ENCODE peak calls at places on chromosomes 7 and 10, in five cellular contexts. Z, S, O, J and W are unnamed samples.

GRCh38 chr10:112261281-112261822 is 21.8 kb upstream of the TECTB start:
- DNase-seq in Z (no peak), S (no peak), O (peak; percentile 100), J (no peak), W (no peak)

GRCh38 chr10:89414879-89415821 is 782 bp downstream of the IFIT5 start:
- DNase-seq in Z (no peak), S (no peak), O (no peak), J (no peak), W (peak; percentile 82)

GRCh38 chr10:70233109-70233938 is at the start of gene PPA1:
- DNase-seq in Z (peak; percentile 90), S (peak; percentile 80), O (peak; percentile 92), J (peak; percentile 100), W (peak; percentile 100)

GRCh38 chr10:97546441-97547340 is 25.9 kb upstream of the ANKRD2 start:
- DNase-seq in Z (no peak), S (no peak), O (no peak), J (no peak), W (no peak)

GRCh38 chr7:44292418-44292817 is 33.0 kb downstream of the CAMK2B start:
- DNase-seq in Z (no peak), S (no peak), O (no peak), J (no peak), W (no peak)

GRCh38 chr7:112359086-112359485 is 91.2 kb upstream of the IFRD1 start:
- DNase-seq in Z (no peak), S (no peak), O (no peak), J (no peak), W (no peak)

GRCh38 chr10:63700209-63700934 is 179.2 kb downstream of the REEP3 start:
- DNase-seq in Z (peak; percentile 85), S (no peak), O (no peak), J (no peak), W (no peak)

GRCh38 chr7:2001601-2002442 is 230.9 kb downstream of the MAD1L1 start:
- DNase-seq in Z (no peak), S (no peak), O (no peak), J (no peak), W (no peak)

GRCh38 chr10:96991313-96991841 is 159.3 kb downstream of the LCOR start:
- DNase-seq in Z (no peak), S (no peak), O (no peak), J (no peak), W (no peak)

GRCh38 chr7:268991-269390 is 21.0 kb upstream of the FOXL3 start:
- DNase-seq in Z (no peak), S (no peak), O (no peak), J (no peak), W (no peak)

GRCh38 chr7:130883928-130884327 is 149.9 kb upstream of the KLF14 start:
- DNase-seq in Z (no peak), S (no peak), O (no peak), J (no peak), W (no peak)

GRCh38 chr7:66930341-66930740 is 9.3 kb downstream of the TMEM248 start:
- DNase-seq in Z (peak; percentile 24), S (no peak), O (no peak), J (peak; percentile 73), W (peak; percentile 44)

GRCh38 chr7:44279731-44280505 is 45.5 kb downstream of the CAMK2B start:
- DNase-seq in Z (no peak), S (no peak), O (no peak), J (peak; percentile 40), W (peak; percentile 28)

GRCh38 chr10:48767752-48768450 is 83.2 kb downstream of the WDFY4 start:
- DNase-seq in Z (no peak), S (no peak), O (no peak), J (no peak), W (no peak)

GRCh38 chr10:4359003-4359402 is 467.0 kb upstream of the AKR1E2 start:
- DNase-seq in Z (no peak), S (no peak), O (no peak), J (no peak), W (no peak)

GRCh38 chr7:55120501-55121198 is 101.8 kb downstream of the EGFR start:
- DNase-seq in Z (no peak), S (no peak), O (no peak), J (no peak), W (no peak)

GRCh38 chr7:16071246-16071857 is 350.0 kb downstream of the CRPPA start:
- DNase-seq in Z (peak; percentile 54), S (no peak), O (peak; percentile 50), J (peak; percentile 62), W (peak; percentile 39)

GRCh38 chr7:141355057-141355456 is 196.2 kb upstream of the AGK start:
- DNase-seq in Z (no peak), S (no peak), O (no peak), J (no peak), W (no peak)

GRCh38 chr10:34092891-34093290 is 722.2 kb downstream of the PARD3 start:
- DNase-seq in Z (no peak), S (no peak), O (no peak), J (no peak), W (no peak)

GRCh38 chr7:48634116-48634632 is 290.2 kb upstream of the CDC14C start:
- DNase-seq in Z (no peak), S (no peak), O (no peak), J (no peak), W (no peak)

GRCh38 chr10:133058267-133059092 is 29.2 kb upstream of the ADGRA1 start:
- DNase-seq in Z (no peak), S (no peak), O (no peak), J (no peak), W (no peak)

GRCh38 chr7:28619256-28619655 is 206.9 kb downstream of the CREB5 start:
- DNase-seq in Z (no peak), S (no peak), O (peak; percentile 13), J (no peak), W (no peak)
- TF ChIP-seq ZBTB33 in Z (no peak), S (no peak), O (no peak), J (no peak), W (no peak)

GRCh38 chr7:7103343-7104313 is 78.7 kb upstream of the C1GALT1 start:
- DNase-seq in Z (peak; percentile 48), S (peak; percentile 7), O (peak; percentile 61), J (peak; percentile 42), W (peak; percentile 67)
- TF ChIP-seq RAD21 in Z (peak; percentile 86), S (peak; percentile 81), O (peak; percentile 59), J (peak; percentile 87), W (peak; percentile 92)

GRCh38 chr7:42722726-42723125 is 189.1 kb downstream of the C7orf25 start:
- DNase-seq in Z (no peak), S (no peak), O (no peak), J (no peak), W (no peak)

GRCh38 chr7:42722198-42722597 is 189.7 kb downstream of the C7orf25 start:
- DNase-seq in Z (no peak), S (no peak), O (no peak), J (no peak), W (no peak)

GRCh38 chr7:42726066-42726785 is 185.6 kb downstream of the C7orf25 start:
- DNase-seq in Z (no peak), S (no peak), O (no peak), J (no peak), W (no peak)

DNA sequence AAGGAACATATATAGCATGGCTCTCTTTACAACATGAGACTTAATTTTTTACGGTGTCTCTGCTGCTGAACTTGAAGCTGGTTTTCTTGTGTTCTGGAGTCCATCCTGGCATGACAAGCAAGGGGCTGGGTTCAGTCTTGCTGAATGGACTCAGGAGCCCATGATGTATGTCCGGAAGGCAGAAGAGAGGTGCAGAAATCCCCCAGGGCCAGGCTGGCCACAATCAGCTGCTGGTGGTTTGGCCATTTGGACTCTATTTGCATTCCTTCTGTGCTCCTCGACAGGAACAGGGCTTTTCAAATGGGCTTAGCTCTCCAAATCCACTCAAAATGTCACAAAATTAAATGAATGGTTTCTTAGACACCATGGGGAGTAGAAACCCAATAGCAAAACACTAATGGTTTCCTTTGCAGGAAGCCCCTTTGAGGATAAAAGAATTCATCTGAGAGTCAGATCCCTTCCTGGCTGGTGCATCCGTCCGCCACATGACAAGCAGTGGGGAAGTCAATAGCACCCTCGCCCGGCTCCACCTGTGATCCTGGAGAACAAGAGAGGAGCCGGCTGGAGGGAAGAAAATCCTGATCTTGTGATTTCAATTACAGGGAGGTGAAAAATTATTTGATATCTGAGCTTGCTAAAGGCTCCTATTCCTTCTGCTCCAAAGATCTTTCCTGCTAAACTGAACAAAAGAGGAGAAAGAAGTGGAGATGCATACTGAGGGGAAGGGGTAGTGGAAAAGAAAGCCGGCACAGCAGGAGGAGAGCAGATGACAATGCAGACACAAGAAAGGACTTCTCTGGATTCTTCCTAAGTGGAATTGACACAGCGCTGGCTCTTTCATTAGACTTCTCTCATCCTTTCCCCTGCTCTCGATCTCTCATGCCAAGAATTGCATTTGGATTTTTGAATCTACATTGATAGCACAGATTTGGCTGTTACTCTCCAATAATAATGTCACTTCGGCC is 190.7 kb downstream of the C7orf25 start:
- DNase-seq in Z (no peak), S (no peak), O (no peak), J (no peak), W (no peak)
- TF ChIP-seq ZBTB33 in Z (no peak), S (no peak), O (no peak), J (no peak), W (no peak)

DNA sequence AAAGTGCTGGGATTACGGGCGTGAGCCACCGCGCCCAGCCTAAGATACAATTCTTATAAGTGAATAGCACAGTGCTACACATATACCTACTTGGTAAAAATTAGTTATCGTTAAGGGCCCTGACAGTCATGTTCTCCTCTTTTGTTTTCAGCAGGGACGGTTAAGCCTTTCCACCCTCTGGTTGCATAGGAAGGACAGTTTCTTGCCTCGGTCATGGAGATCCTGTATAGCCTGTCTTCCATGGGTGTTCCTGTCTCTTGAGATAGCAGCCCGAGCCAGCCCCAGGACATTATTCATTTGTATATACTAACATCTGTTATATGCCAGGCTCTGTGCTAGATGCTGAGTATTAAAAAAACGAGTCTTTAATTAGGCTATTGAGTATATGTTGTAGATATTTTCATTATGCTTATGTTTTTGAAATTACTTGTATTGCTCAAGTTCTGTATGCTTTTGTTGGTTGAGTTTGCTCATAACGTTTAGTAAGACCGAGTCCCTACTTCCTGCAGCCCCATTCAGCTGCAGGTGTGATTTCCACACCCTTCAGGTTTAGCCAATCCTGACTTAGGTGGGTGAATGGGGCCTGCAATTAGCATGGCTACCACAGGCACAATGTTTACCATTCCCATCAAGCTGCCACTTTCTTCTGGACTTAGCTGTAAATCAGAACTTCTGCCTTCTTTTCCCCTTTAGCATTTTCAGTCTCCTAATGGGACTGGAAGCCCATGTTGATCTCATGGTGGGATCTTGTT is 24.8 kb downstream of the CCSER2 start:
- DNase-seq in Z (no peak), S (no peak), O (no peak), J (no peak), W (no peak)
- TF ChIP-seq RAD21 in Z (no peak), S (no peak), O (no peak), J (no peak), W (no peak)

GRCh38 chr10:1461016-1461415 is 276.3 kb downstream of the ADARB2 start:
- DNase-seq in Z (no peak), S (no peak), O (no peak), J (no peak), W (no peak)
- TF ChIP-seq ZBTB33 in Z (no peak), S (no peak), O (no peak), J (no peak), W (no peak)

DNA sequence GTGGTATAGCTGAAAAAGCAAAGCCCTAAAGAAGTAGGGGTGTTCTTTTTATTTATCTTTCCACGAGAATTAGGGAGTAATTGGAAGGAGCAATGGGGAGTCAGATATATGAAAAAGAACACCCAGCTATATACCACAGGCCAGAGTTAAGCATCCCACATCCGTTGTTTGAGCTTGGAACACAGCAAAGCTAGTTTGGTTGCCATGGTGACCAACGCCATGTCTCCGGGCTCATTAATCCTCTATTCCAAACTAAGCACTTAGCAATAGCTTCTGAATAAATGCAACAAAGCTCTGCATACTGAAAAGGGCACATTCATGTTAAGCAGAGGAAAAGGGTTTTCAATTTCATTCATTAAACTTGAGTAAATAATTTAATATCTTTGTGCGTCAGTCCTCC is 23.5 kb downstream of the ASB4 start:
- DNase-seq in Z (no peak), S (no peak), O (peak; percentile 25), J (no peak), W (peak; percentile 52)
- TF ChIP-seq RAD21 in Z (no peak), S (no peak), O (no peak), J (no peak), W (no peak)

GRCh38 chr7:121049028-121049791 is 60.7 kb downstream of the CPED1 start:
- DNase-seq in Z (no peak), S (no peak), O (no peak), J (no peak), W (no peak)
- TF ChIP-seq ZBTB33 in Z (no peak), S (no peak), O (no peak), J (no peak), W (no peak)